ENCODE peak calls at places on chromosomes 4 and X, in seven cellular contexts. One of them, this sample, is unnamed.

GRCh38 chr4:7196731-7197130 is 4.4 kb downstream of the SORCS2 start:
- DNase-seq in A549: no peak
- DNase-seq in body of pancreas: no peak
- DNase-seq in transverse colon: no peak
- DNase-seq in IMR-90: no peak
- DNase-seq in NB4: no peak
- DNase-seq in Peyer's patch: peak; percentile 5
- DNase-seq in this sample: no peak

GRCh38 chr4:163167333-163167626 is 590 bp upstream of the NAF1 start:
- DNase-seq in transverse colon: no peak
- DNase-seq in Peyer's patch: no peak
- DNase-seq in A549: peak; percentile 34
- DNase-seq in body of pancreas: no peak
- DNase-seq in NB4: no peak
- DNase-seq in IMR-90: peak; percentile 23
- DNase-seq in this sample: no peak

GRCh38 chr4:46648088-46648744 is 258.3 kb upstream of the GABRA2 start:
- DNase-seq in Peyer's patch: peak; percentile 58
- DNase-seq in IMR-90: peak; percentile 64
- DNase-seq in A549: peak; percentile 24
- DNase-seq in transverse colon: peak; percentile 16
- DNase-seq in NB4: peak; percentile 69
- DNase-seq in body of pancreas: no peak
- DNase-seq in this sample: peak; percentile 1

GRCh38 chr4:54745031-54745770 is 87.4 kb downstream of the KIT start:
- DNase-seq in transverse colon: no peak
- DNase-seq in IMR-90: peak; percentile 1
- DNase-seq in Peyer's patch: no peak
- DNase-seq in body of pancreas: no peak
- DNase-seq in A549: no peak
- DNase-seq in NB4: no peak
- DNase-seq in this sample: no peak

GRCh38 chr4:186586190-186586589 is 30.8 kb upstream of the MTNR1A start:
- DNase-seq in A549: no peak
- DNase-seq in transverse colon: no peak
- DNase-seq in IMR-90: no peak
- DNase-seq in Peyer's patch: no peak
- DNase-seq in NB4: no peak
- DNase-seq in body of pancreas: no peak
- DNase-seq in this sample: no peak

GRCh38 chr4:114052227-114052626 is 72.8 kb upstream of the ARSJ start:
- DNase-seq in IMR-90: no peak
- DNase-seq in transverse colon: no peak
- DNase-seq in A549: no peak
- DNase-seq in Peyer's patch: no peak
- DNase-seq in body of pancreas: no peak
- DNase-seq in NB4: no peak
- DNase-seq in this sample: no peak

GRCh38 chr4:13642576-13642975 is 15.1 kb upstream of the BOD1L1 start:
- DNase-seq in NB4: no peak
- DNase-seq in IMR-90: peak; percentile 52
- DNase-seq in A549: no peak
- DNase-seq in Peyer's patch: no peak
- DNase-seq in body of pancreas: peak; percentile 23
- DNase-seq in transverse colon: no peak
- DNase-seq in this sample: no peak

GRCh38 chr4:124212835-124213640 is 499.5 kb downstream of the ANKRD50 start:
- DNase-seq in body of pancreas: peak; percentile 22
- DNase-seq in A549: no peak
- DNase-seq in Peyer's patch: no peak
- DNase-seq in IMR-90: peak; percentile 34
- DNase-seq in NB4: no peak
- DNase-seq in transverse colon: no peak
- DNase-seq in this sample: no peak

GRCh38 chr4:138775890-138776289 is 239.7 kb upstream of the NOCT start:
- DNase-seq in A549: no peak
- DNase-seq in IMR-90: no peak
- DNase-seq in NB4: peak; percentile 23
- DNase-seq in transverse colon: no peak
- DNase-seq in Peyer's patch: no peak
- DNase-seq in body of pancreas: no peak
- DNase-seq in this sample: no peak

GRCh38 chr4:158208931-158209640 is 1.2 kb upstream of the TMEM144 start:
- DNase-seq in body of pancreas: no peak
- DNase-seq in NB4: peak; percentile 68
- DNase-seq in transverse colon: no peak
- DNase-seq in IMR-90: no peak
- DNase-seq in Peyer's patch: no peak
- DNase-seq in A549: no peak
- DNase-seq in this sample: no peak

GRCh38 chrX:107025538-107025937 is 25.5 kb upstream of the MORC4 start:
- DNase-seq in IMR-90: peak; percentile 24
- DNase-seq in A549: peak; percentile 38
- DNase-seq in Peyer's patch: no peak
- DNase-seq in NB4: peak; percentile 25
- DNase-seq in body of pancreas: no peak
- DNase-seq in transverse colon: no peak
- DNase-seq in this sample: peak; percentile 2

GRCh38 chrX:149683966-149684730 is 27.7 kb upstream of the MAGEA11 start:
- DNase-seq in A549: no peak
- DNase-seq in transverse colon: no peak
- DNase-seq in IMR-90: no peak
- DNase-seq in NB4: no peak
- DNase-seq in body of pancreas: no peak
- DNase-seq in Peyer's patch: no peak
- DNase-seq in this sample: no peak

GRCh38 chrX:30039768-30040167 is 175.6 kb upstream of the MAGEB2 start:
- DNase-seq in transverse colon: no peak
- DNase-seq in IMR-90: peak; percentile 54
- DNase-seq in A549: no peak
- DNase-seq in NB4: no peak
- DNase-seq in body of pancreas: no peak
- DNase-seq in Peyer's patch: no peak
- DNase-seq in this sample: no peak

GRCh38 chrX:17592117-17592516 is 145.2 kb upstream of the SCML1 start:
- DNase-seq in Peyer's patch: no peak
- DNase-seq in transverse colon: no peak
- DNase-seq in NB4: no peak
- DNase-seq in A549: no peak
- DNase-seq in IMR-90: peak; percentile 27
- DNase-seq in body of pancreas: no peak
- DNase-seq in this sample: no peak

GRCh38 chrX:140744085-140744484 is 34.5 kb downstream of the LINC00632 start:
- DNase-seq in transverse colon: no peak
- DNase-seq in IMR-90: no peak
- DNase-seq in body of pancreas: no peak
- DNase-seq in NB4: peak; percentile 60
- DNase-seq in Peyer's patch: no peak
- DNase-seq in A549: no peak
- DNase-seq in this sample: no peak

GRCh38 chr4:185564355-185564754 is 29.0 kb upstream of the PDLIM3 start:
- DNase-seq in body of pancreas: no peak
- DNase-seq in IMR-90: no peak
- DNase-seq in transverse colon: no peak
- DNase-seq in Peyer's patch: no peak
- DNase-seq in NB4: no peak
- DNase-seq in A549: no peak
- DNase-seq in this sample: no peak

GRCh38 chrX:121121021-121121420 is 73.6 kb downstream of the GLUD2 start:
- DNase-seq in NB4: no peak
- DNase-seq in transverse colon: no peak
- DNase-seq in IMR-90: no peak
- DNase-seq in Peyer's patch: no peak
- DNase-seq in A549: no peak
- DNase-seq in body of pancreas: no peak
- DNase-seq in this sample: no peak

GRCh38 chr4:159520074-159520473 is 417.2 kb downstream of the RAPGEF2 start:
- DNase-seq in IMR-90: no peak
- DNase-seq in transverse colon: no peak
- DNase-seq in body of pancreas: no peak
- DNase-seq in NB4: no peak
- DNase-seq in A549: no peak
- DNase-seq in Peyer's patch: no peak
- DNase-seq in this sample: no peak

GRCh38 chrX:69424161-69424560 is 80.0 kb upstream of the NALF2 start:
- DNase-seq in transverse colon: no peak
- DNase-seq in IMR-90: peak; percentile 16
- DNase-seq in Peyer's patch: no peak
- DNase-seq in NB4: peak; percentile 5
- DNase-seq in A549: peak; percentile 9
- DNase-seq in body of pancreas: no peak
- DNase-seq in this sample: no peak

GRCh38 chrX:151745651-151746050 is 11.1 kb downstream of the CNGA2 start:
- DNase-seq in Peyer's patch: no peak
- DNase-seq in IMR-90: no peak
- DNase-seq in A549: no peak
- DNase-seq in body of pancreas: no peak
- DNase-seq in NB4: no peak
- DNase-seq in transverse colon: no peak
- DNase-seq in this sample: no peak

GRCh38 chr4:128410037-128410436 is 122.4 kb upstream of the PGRMC2 start:
- DNase-seq in IMR-90: no peak
- DNase-seq in transverse colon: no peak
- DNase-seq in Peyer's patch: no peak
- DNase-seq in body of pancreas: no peak
- DNase-seq in A549: no peak
- DNase-seq in NB4: no peak
- DNase-seq in this sample: no peak

DNA sequence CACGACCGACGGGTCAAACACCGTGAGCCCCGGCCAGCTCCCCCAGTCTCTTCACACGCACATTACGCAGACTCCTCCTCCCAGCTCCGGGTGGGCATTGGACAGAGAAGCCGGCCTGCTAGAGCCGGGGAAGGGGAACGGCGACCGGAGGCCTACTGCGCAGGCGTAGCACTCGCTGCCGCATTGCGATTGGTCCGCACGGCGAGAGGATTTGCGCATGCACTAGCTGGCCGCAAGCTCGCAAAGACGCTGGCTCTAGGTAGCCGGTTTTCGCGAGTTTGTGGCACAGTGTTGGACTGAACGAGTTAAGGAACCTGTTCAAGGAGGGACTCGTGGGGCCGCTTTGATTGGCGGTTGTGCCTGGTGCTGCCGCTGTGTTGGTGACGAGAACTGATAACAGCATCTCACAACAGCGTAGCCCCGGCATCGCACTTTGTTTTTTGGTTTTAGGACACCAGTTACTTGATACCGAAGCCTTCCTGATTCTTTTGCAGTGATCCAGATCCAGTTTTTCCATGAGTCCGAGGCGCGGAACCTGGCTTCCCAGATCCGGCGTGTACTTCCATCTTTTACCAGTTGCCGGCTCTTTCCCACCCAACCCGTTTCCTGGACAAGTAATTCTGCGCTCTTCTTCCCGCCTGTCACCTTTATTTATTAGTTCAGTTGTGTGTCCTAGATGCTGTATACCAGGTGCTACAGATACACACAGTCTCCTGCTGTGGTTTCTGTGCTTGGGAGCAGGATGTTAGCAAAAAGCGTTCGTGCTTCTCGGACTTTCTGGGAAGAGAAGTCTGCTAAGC is at the start of gene AIFM1:
- DNase-seq in NB4: peak; percentile 97
- DNase-seq in Peyer's patch: peak; percentile 95
- DNase-seq in IMR-90: peak; percentile 94
- DNase-seq in transverse colon: peak; percentile 92
- DNase-seq in body of pancreas: peak; percentile 92
- DNase-seq in A549: peak; percentile 98
- DNase-seq in this sample: peak; percentile 77
- TF ChIP-seq POLR2A in NB4: peak; percentile 71
- TF ChIP-seq POLR2A in Peyer's patch: peak; percentile 44
- TF ChIP-seq POLR2A in IMR-90: no peak
- TF ChIP-seq POLR2A in transverse colon: peak; percentile 66
- TF ChIP-seq POLR2A in body of pancreas: peak; percentile 58
- TF ChIP-seq POLR2A in A549: peak; percentile 89
- TF ChIP-seq POLR2A in this sample: peak; percentile 78

GRCh38 chr4:152535903-152536544 is at the start of gene FBXW7:
- DNase-seq in A549: peak; percentile 96
- DNase-seq in IMR-90: peak; percentile 99
- DNase-seq in transverse colon: peak; percentile 100
- DNase-seq in body of pancreas: peak; percentile 97
- DNase-seq in NB4: peak; percentile 99
- DNase-seq in Peyer's patch: peak; percentile 99
- DNase-seq in this sample: peak; percentile 69
- TF ChIP-seq POLR2A in A549: peak; percentile 62
- TF ChIP-seq POLR2A in IMR-90: peak; percentile 87
- TF ChIP-seq POLR2A in transverse colon: peak; percentile 97
- TF ChIP-seq POLR2A in body of pancreas: peak; percentile 78
- TF ChIP-seq POLR2A in NB4: peak; percentile 82
- TF ChIP-seq POLR2A in Peyer's patch: peak; percentile 86
- TF ChIP-seq POLR2A in this sample: peak; percentile 73

GRCh38 chrX:53684415-53685192 is 1.9 kb downstream of the HUWE1 start:
- DNase-seq in A549: no peak
- DNase-seq in body of pancreas: no peak
- DNase-seq in Peyer's patch: no peak
- DNase-seq in transverse colon: no peak
- DNase-seq in NB4: no peak
- DNase-seq in IMR-90: no peak
- DNase-seq in this sample: no peak

GRCh38 chrX:53688300-53688699 is 1.8 kb upstream of the HUWE1 start:
- DNase-seq in body of pancreas: no peak
- DNase-seq in IMR-90: no peak
- DNase-seq in transverse colon: no peak
- DNase-seq in A549: no peak
- DNase-seq in Peyer's patch: no peak
- DNase-seq in NB4: no peak
- DNase-seq in this sample: no peak

GRCh38 chrX:53685711-53686110 is 808 bp downstream of the HUWE1 start:
- DNase-seq in IMR-90: peak; percentile 1
- DNase-seq in Peyer's patch: no peak
- DNase-seq in transverse colon: no peak
- DNase-seq in body of pancreas: no peak
- DNase-seq in NB4: peak; percentile 38
- DNase-seq in A549: no peak
- DNase-seq in this sample: no peak

GRCh38 chrX:53683556-53684414 is 2.7 kb downstream of the HUWE1 start:
- DNase-seq in transverse colon: peak; percentile 94
- DNase-seq in body of pancreas: peak; percentile 94
- DNase-seq in NB4: peak; percentile 97
- DNase-seq in Peyer's patch: peak; percentile 97
- DNase-seq in A549: peak; percentile 99
- DNase-seq in IMR-90: peak; percentile 98
- DNase-seq in this sample: peak; percentile 23

GRCh38 chrX:53686151-53686885 is at the start of gene HUWE1:
- DNase-seq in NB4: peak; percentile 88
- DNase-seq in body of pancreas: peak; percentile 77
- DNase-seq in IMR-90: peak; percentile 58
- DNase-seq in transverse colon: peak; percentile 84
- DNase-seq in Peyer's patch: peak; percentile 92
- DNase-seq in A549: peak; percentile 86
- DNase-seq in this sample: peak; percentile 12
- TF ChIP-seq POLR2A in NB4: peak; percentile 61
- TF ChIP-seq POLR2A in body of pancreas: peak; percentile 24
- TF ChIP-seq POLR2A in IMR-90: no peak
- TF ChIP-seq POLR2A in transverse colon: peak; percentile 44
- TF ChIP-seq POLR2A in Peyer's patch: peak; percentile 7
- TF ChIP-seq POLR2A in A549: peak; percentile 67
- TF ChIP-seq POLR2A in this sample: peak; percentile 73

DNA sequence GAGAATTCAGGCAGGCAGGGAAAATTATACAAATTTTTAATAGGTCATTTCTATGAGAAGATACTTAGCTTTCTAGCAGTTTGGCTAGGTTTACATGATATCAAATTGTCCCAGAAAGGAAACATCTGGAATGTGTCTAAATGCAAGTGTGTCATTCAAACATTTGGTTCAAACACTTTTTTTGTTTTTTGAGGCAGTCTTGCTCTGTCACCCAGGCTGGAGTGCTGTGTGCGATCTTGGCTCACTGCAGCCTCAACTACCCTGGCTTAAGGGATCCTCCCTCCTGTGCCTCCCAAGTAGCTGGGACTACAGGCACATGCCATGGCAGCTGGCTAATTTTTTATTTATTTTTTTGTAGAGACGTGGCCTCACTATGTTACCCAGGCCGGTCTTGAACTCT is 31.6 kb downstream of the SPARCL1 start:
- DNase-seq in IMR-90: no peak
- DNase-seq in transverse colon: no peak
- DNase-seq in A549: no peak
- DNase-seq in NB4: no peak
- DNase-seq in Peyer's patch: no peak
- DNase-seq in body of pancreas: no peak
- DNase-seq in this sample: no peak
- TF ChIP-seq POLR2A in IMR-90: no peak
- TF ChIP-seq POLR2A in transverse colon: no peak
- TF ChIP-seq POLR2A in A549: no peak
- TF ChIP-seq POLR2A in NB4: no peak
- TF ChIP-seq POLR2A in Peyer's patch: no peak
- TF ChIP-seq POLR2A in body of pancreas: no peak
- TF ChIP-seq POLR2A in this sample: no peak